ENCODE peak calls at places on chromosome 9, in ten cellular contexts. One of them, this sample, is unnamed.

GRCh38 chr9:113526231-113526746 is 62.8 kb downstream of the RGS3 start:
- DNase-seq in SK-N-SH: no peak
- DNase-seq in stimulated activated CD8-positive, alpha-beta memory T cell treated with anti-CD3 and anti-CD28 coated beads, Interleukin-7, amount 100 ng/mL, for 48 hours: no peak
- DNase-seq in SJCRH30: no peak
- DNase-seq in NCI-H1092: no peak
- DNase-seq in NCI-H2107: no peak
- DNase-seq in AG08396: no peak
- DNase-seq in activated CD8-positive, alpha-beta memory T cell treated with anti-CD3 and anti-CD28 coated beads, Interleukin-2, amount 50 U/mL, for 4 hours: no peak
- DNase-seq in pons: no peak
- DNase-seq in hepatocyte: no peak
- DNase-seq in this sample: no peak

GRCh38 chr9:73065439-73065838 is 86.2 kb upstream of the ANXA1 start:
- DNase-seq in AG08396: no peak
- DNase-seq in NCI-H1092: no peak
- DNase-seq in NCI-H2107: no peak
- DNase-seq in SJCRH30: no peak
- DNase-seq in SK-N-SH: no peak
- DNase-seq in activated CD8-positive, alpha-beta memory T cell treated with anti-CD3 and anti-CD28 coated beads, Interleukin-2, amount 50 U/mL, for 4 hours: no peak
- DNase-seq in stimulated activated CD8-positive, alpha-beta memory T cell treated with anti-CD3 and anti-CD28 coated beads, Interleukin-7, amount 100 ng/mL, for 48 hours: no peak
- DNase-seq in pons: peak; percentile 24
- DNase-seq in hepatocyte: no peak
- DNase-seq in this sample: no peak

GRCh38 chr9:89278997-89279739 is 31.8 kb upstream of the CKS2 start:
- DNase-seq in AG08396: peak; percentile 65
- DNase-seq in pons: peak; percentile 67
- DNase-seq in SJCRH30: peak; percentile 30
- DNase-seq in NCI-H2107: no peak
- DNase-seq in SK-N-SH: peak; percentile 68
- DNase-seq in hepatocyte: peak; percentile 77
- DNase-seq in activated CD8-positive, alpha-beta memory T cell treated with anti-CD3 and anti-CD28 coated beads, Interleukin-2, amount 50 U/mL, for 4 hours: no peak
- DNase-seq in stimulated activated CD8-positive, alpha-beta memory T cell treated with anti-CD3 and anti-CD28 coated beads, Interleukin-7, amount 100 ng/mL, for 48 hours: no peak
- DNase-seq in NCI-H1092: no peak
- DNase-seq in this sample: peak; percentile 8

GRCh38 chr9:81833563-81834345 is 94.5 kb upstream of the SPATA31D4 start:
- DNase-seq in NCI-H2107: no peak
- DNase-seq in SK-N-SH: no peak
- DNase-seq in activated CD8-positive, alpha-beta memory T cell treated with anti-CD3 and anti-CD28 coated beads, Interleukin-2, amount 50 U/mL, for 4 hours: no peak
- DNase-seq in SJCRH30: no peak
- DNase-seq in AG08396: peak; percentile 32
- DNase-seq in hepatocyte: no peak
- DNase-seq in stimulated activated CD8-positive, alpha-beta memory T cell treated with anti-CD3 and anti-CD28 coated beads, Interleukin-7, amount 100 ng/mL, for 48 hours: no peak
- DNase-seq in NCI-H1092: no peak
- DNase-seq in pons: no peak
- DNase-seq in this sample: no peak

GRCh38 chr9:16180546-16180945 is 627.7 kb downstream of the CCDC171 start:
- DNase-seq in AG08396: peak; percentile 17
- DNase-seq in stimulated activated CD8-positive, alpha-beta memory T cell treated with anti-CD3 and anti-CD28 coated beads, Interleukin-7, amount 100 ng/mL, for 48 hours: no peak
- DNase-seq in SK-N-SH: no peak
- DNase-seq in SJCRH30: no peak
- DNase-seq in pons: no peak
- DNase-seq in NCI-H1092: no peak
- DNase-seq in hepatocyte: no peak
- DNase-seq in activated CD8-positive, alpha-beta memory T cell treated with anti-CD3 and anti-CD28 coated beads, Interleukin-2, amount 50 U/mL, for 4 hours: no peak
- DNase-seq in NCI-H2107: no peak
- DNase-seq in this sample: no peak

GRCh38 chr9:13181652-13182051 is 97.8 kb downstream of the MPDZ start:
- DNase-seq in AG08396: no peak
- DNase-seq in SJCRH30: peak; percentile 82
- DNase-seq in hepatocyte: peak; percentile 11
- DNase-seq in SK-N-SH: no peak
- DNase-seq in NCI-H2107: no peak
- DNase-seq in NCI-H1092: no peak
- DNase-seq in stimulated activated CD8-positive, alpha-beta memory T cell treated with anti-CD3 and anti-CD28 coated beads, Interleukin-7, amount 100 ng/mL, for 48 hours: no peak
- DNase-seq in activated CD8-positive, alpha-beta memory T cell treated with anti-CD3 and anti-CD28 coated beads, Interleukin-2, amount 50 U/mL, for 4 hours: no peak
- DNase-seq in pons: no peak
- DNase-seq in this sample: peak; percentile 10

GRCh38 chr9:13568851-13569618 is 289.5 kb upstream of the MPDZ start:
- DNase-seq in pons: peak; percentile 73
- DNase-seq in AG08396: no peak
- DNase-seq in SK-N-SH: no peak
- DNase-seq in activated CD8-positive, alpha-beta memory T cell treated with anti-CD3 and anti-CD28 coated beads, Interleukin-2, amount 50 U/mL, for 4 hours: no peak
- DNase-seq in NCI-H2107: peak; percentile 17
- DNase-seq in SJCRH30: peak; percentile 21
- DNase-seq in stimulated activated CD8-positive, alpha-beta memory T cell treated with anti-CD3 and anti-CD28 coated beads, Interleukin-7, amount 100 ng/mL, for 48 hours: no peak
- DNase-seq in NCI-H1092: peak; percentile 87
- DNase-seq in hepatocyte: peak; percentile 9
- DNase-seq in this sample: no peak

GRCh38 chr9:123640792-123641222 is 284.8 kb downstream of the CRB2 start:
- DNase-seq in SJCRH30: no peak
- DNase-seq in pons: no peak
- DNase-seq in stimulated activated CD8-positive, alpha-beta memory T cell treated with anti-CD3 and anti-CD28 coated beads, Interleukin-7, amount 100 ng/mL, for 48 hours: peak; percentile 18
- DNase-seq in SK-N-SH: no peak
- DNase-seq in AG08396: no peak
- DNase-seq in hepatocyte: no peak
- DNase-seq in NCI-H2107: no peak
- DNase-seq in NCI-H1092: no peak
- DNase-seq in activated CD8-positive, alpha-beta memory T cell treated with anti-CD3 and anti-CD28 coated beads, Interleukin-2, amount 50 U/mL, for 4 hours: no peak
- DNase-seq in this sample: no peak

GRCh38 chr9:114312513-114312875 is 10.4 kb upstream of the ORM1 start:
- DNase-seq in activated CD8-positive, alpha-beta memory T cell treated with anti-CD3 and anti-CD28 coated beads, Interleukin-2, amount 50 U/mL, for 4 hours: no peak
- DNase-seq in SK-N-SH: no peak
- DNase-seq in AG08396: no peak
- DNase-seq in NCI-H1092: no peak
- DNase-seq in stimulated activated CD8-positive, alpha-beta memory T cell treated with anti-CD3 and anti-CD28 coated beads, Interleukin-7, amount 100 ng/mL, for 48 hours: no peak
- DNase-seq in pons: no peak
- DNase-seq in NCI-H2107: no peak
- DNase-seq in hepatocyte: no peak
- DNase-seq in SJCRH30: no peak
- DNase-seq in this sample: no peak

GRCh38 chr9:113463418-113464285 is at the start of gene RGS3:
- DNase-seq in AG08396: peak; percentile 60
- DNase-seq in stimulated activated CD8-positive, alpha-beta memory T cell treated with anti-CD3 and anti-CD28 coated beads, Interleukin-7, amount 100 ng/mL, for 48 hours: no peak
- DNase-seq in NCI-H2107: peak; percentile 91
- DNase-seq in activated CD8-positive, alpha-beta memory T cell treated with anti-CD3 and anti-CD28 coated beads, Interleukin-2, amount 50 U/mL, for 4 hours: no peak
- DNase-seq in NCI-H1092: peak; percentile 80
- DNase-seq in pons: no peak
- DNase-seq in hepatocyte: peak; percentile 75
- DNase-seq in SK-N-SH: no peak
- DNase-seq in SJCRH30: no peak
- DNase-seq in this sample: no peak

GRCh38 chr9:114696814-114697544 is 15.0 kb upstream of the TEX48 start:
- DNase-seq in hepatocyte: no peak
- DNase-seq in NCI-H1092: no peak
- DNase-seq in SK-N-SH: no peak
- DNase-seq in AG08396: peak; percentile 31
- DNase-seq in NCI-H2107: no peak
- DNase-seq in stimulated activated CD8-positive, alpha-beta memory T cell treated with anti-CD3 and anti-CD28 coated beads, Interleukin-7, amount 100 ng/mL, for 48 hours: peak; percentile 79
- DNase-seq in SJCRH30: no peak
- DNase-seq in activated CD8-positive, alpha-beta memory T cell treated with anti-CD3 and anti-CD28 coated beads, Interleukin-2, amount 50 U/mL, for 4 hours: peak; percentile 25
- DNase-seq in pons: no peak
- DNase-seq in this sample: no peak